ENCODE peak calls at places on chromosomes 16 and 17, in seven cellular contexts. A, O, P, H, J, W and F are unnamed samples.

GRCh38 chr16:31488630-31489564 is 6.0 kb downstream of the SLC5A2 start:
- DNase-seq in W (peak; percentile 22), P (no peak), J (no peak), H (no peak), A (no peak), O (no peak), F (no peak)

GRCh38 chr16:4607841-4608703 is 6.6 kb downstream of the UBALD1 start:
- DNase-seq in W (no peak), P (no peak), J (no peak), H (no peak), A (no peak), O (no peak), F (no peak)

GRCh38 chr17:30483159-30483558 is 6.0 kb downstream of the GOSR1 start:
- DNase-seq in O (no peak), P (no peak), W (no peak), H (no peak), A (no peak), J (no peak), F (no peak)

GRCh38 chr17:50208611-50209061 is 7.2 kb upstream of the COL1A1 start:
- DNase-seq in W (no peak), J (no peak), O (no peak), A (no peak), H (no peak), P (no peak), F (no peak)

GRCh38 chr16:51939371-51940005 is 607.5 kb downstream of the TOX3 start:
- DNase-seq in W (no peak), P (no peak), H (no peak), O (no peak), J (no peak), A (no peak), F (no peak)

GRCh38 chr16:23528635-23529016 is 18.3 kb upstream of the GGA2 start:
- DNase-seq in A (no peak), W (no peak), O (no peak), P (no peak), J (no peak), H (no peak), F (no peak)

GRCh38 chr16:19375561-19376158 is 42.0 kb upstream of the TMC5 start:
- DNase-seq in O (peak; percentile 40), J (no peak), H (peak; percentile 46), P (no peak), W (peak; percentile 82), A (no peak), F (no peak)

GRCh38 chr17:82215095-82215971 is 2.7 kb upstream of the CCDC57 start:
- DNase-seq in H (no peak), J (no peak), P (no peak), O (no peak), W (peak; percentile 36), A (no peak), F (peak; percentile 48)

GRCh38 chr17:7857724-7858486 is at the start of gene CYB5D1:
- DNase-seq in W (peak; percentile 97), A (peak; percentile 92), J (peak; percentile 88), O (peak; percentile 93), P (peak; percentile 94), H (peak; percentile 92), F (peak; percentile 95)

GRCh38 chr17:64941045-64941444 is 21.8 kb upstream of the LRRC37A3 start:
- DNase-seq in O (no peak), H (no peak), W (no peak), J (no peak), P (peak; percentile 19), A (no peak), F (no peak)

GRCh38 chr17:5762191-5762590 is 177.9 kb upstream of the NLRP1 start:
- DNase-seq in H (no peak), W (no peak), P (no peak), A (no peak), O (no peak), J (no peak), F (no peak)

GRCh38 chr17:5763595-5763994 is 179.3 kb upstream of the NLRP1 start:
- DNase-seq in J (no peak), H (no peak), P (no peak), O (no peak), W (no peak), A (no peak), F (no peak)

GRCh38 chr17:5757306-5757907 is 173.1 kb upstream of the NLRP1 start:
- DNase-seq in O (no peak), A (no peak), W (no peak), P (no peak), H (no peak), J (no peak), F (no peak)

GRCh38 chr17:5759501-5759925 is 175.2 kb upstream of the NLRP1 start:
- DNase-seq in O (no peak), P (no peak), A (no peak), H (no peak), J (no peak), W (no peak), F (no peak)

DNA sequence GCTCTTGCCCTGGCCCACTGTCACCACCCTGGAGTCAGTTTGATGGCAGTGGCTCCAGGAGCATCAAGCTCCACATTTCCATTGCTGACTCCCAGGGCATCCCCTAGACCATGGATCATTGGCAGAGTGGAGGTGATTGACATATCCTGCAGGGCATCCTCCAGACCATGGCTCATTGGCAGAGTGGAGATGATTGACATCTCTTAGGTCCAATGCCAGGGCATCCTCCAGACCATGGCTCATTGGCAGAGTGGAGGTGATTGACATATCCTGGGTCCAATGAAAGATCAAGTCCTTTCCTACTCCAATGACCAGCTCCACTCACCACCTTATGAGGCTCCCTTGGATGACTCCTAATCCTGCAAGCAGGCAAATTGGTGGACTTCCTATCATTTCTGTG is 174.3 kb upstream of the NLRP1 start:
- DNase-seq in O (no peak), W (no peak), P (no peak), H (no peak), A (no peak), J (no peak), F (no peak)
- H3K4me1 ChIP-seq in O (no peaks in the 10 kb centered on the region), W (no peaks in the 10 kb centered on the region), P (no peaks in the 10 kb centered on the region), H (peaks cover 8% of the 10 kb centered on the region), A (no peaks in the 10 kb centered on the region), J (no peaks in the 10 kb centered on the region), F (no peaks in the 10 kb centered on the region)

GRCh38 chr17:10059684-10060211 is 138.7 kb downstream of the GAS7 start:
- DNase-seq in H (no peak), P (no peak), J (no peak), W (peak; percentile 50), O (peak; percentile 41), A (no peak), F (peak; percentile 64)
- H3K4me1 ChIP-seq in H (peaks cover 23% of the 10 kb centered on the region), P (no peaks in the 10 kb centered on the region), J (peaks cover 8% of the 10 kb centered on the region), W (peaks cover 28% of the 10 kb centered on the region), O (peaks cover 8% of the 10 kb centered on the region), A (peaks cover 24% of the 10 kb centered on the region), F (no peaks in the 10 kb centered on the region)

GRCh38 chr17:74441537-74441936 is 9.6 kb downstream of the GPRC5C start:
- DNase-seq in H (no peak), P (no peak), J (peak; percentile 20), O (no peak), W (no peak), A (no peak), F (no peak)

GRCh38 chr17:74444406-74444805 is 12.5 kb downstream of the GPRC5C start:
- DNase-seq in J (peak; percentile 62), W (no peak), O (no peak), H (peak; percentile 89), P (no peak), A (no peak), F (no peak)

GRCh38 chr17:74443516-74444296 is 11.8 kb downstream of the GPRC5C start:
- DNase-seq in O (peak; percentile 55), P (no peak), W (no peak), A (no peak), H (no peak), J (peak; percentile 71), F (no peak)

GRCh38 chr17:74442291-74442669 is 10.4 kb downstream of the GPRC5C start:
- DNase-seq in H (no peak), J (peak; percentile 43), W (no peak), A (no peak), O (no peak), P (no peak), F (no peak)

DNA sequence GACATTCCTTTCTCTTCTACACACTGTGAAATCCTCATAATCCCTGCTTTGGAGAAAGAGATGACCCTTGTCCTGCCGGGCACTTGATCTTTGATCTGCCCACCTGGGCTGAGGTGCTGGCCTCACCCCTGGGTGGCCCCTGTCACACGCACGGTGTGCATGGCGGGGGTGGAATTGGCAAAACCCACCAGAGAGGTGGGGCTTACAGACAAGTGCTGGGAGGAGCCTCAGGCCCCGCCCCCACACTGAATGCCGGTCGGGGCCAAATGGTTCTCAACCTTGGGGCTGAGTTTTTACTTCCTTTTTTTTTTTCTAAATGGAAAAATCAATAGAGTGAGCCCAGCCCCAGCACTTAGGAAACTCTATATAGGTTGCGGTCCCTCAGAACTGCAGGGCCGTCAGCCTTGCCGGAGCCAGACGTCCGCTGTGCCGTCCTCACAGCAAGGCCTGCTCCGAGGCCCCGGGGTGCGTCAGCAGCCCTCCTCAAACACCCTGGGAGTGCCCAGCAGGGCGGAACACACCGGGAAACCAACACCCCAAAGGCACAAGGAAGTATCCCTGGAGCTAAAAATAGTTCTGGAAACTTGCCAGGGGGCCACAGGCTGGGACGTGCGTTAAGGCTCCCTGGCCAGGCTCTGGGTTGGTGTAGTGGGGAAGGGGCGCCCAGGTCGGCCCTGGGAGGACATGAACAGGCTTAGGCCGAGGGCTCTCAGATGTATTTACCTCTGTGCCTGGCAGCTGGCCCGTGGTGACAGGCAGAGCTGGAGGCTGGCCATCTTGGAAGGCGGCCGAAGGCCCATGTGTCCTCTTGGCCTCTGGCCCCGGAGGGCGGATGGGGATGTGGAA is 11.0 kb downstream of the GPRC5C start:
- DNase-seq in O (peak; percentile 91), A (peak; percentile 91), P (peak; percentile 83), W (no peak), J (peak; percentile 93), H (peak; percentile 95), F (peak; percentile 91)
- H3K4me1 ChIP-seq in O (peaks cover 36% of the 10 kb centered on the region), A (peaks cover 54% of the 10 kb centered on the region), P (no peaks in the 10 kb centered on the region), W (peaks cover 22% of the 10 kb centered on the region), J (peaks cover 36% of the 10 kb centered on the region), H (peaks cover 90% of the 10 kb centered on the region), F (peaks cover 27% of the 10 kb centered on the region)

GRCh38 chr16:25011891-25012499 is 3.2 kb downstream of the ARHGAP17 start:
- DNase-seq in A (no peak), H (no peak), J (no peak), O (no peak), P (no peak), W (no peak), F (peak; percentile 44)

GRCh38 chr16:25013049-25013448 is 2.1 kb downstream of the ARHGAP17 start:
- DNase-seq in W (no peak), P (no peak), O (no peak), J (no peak), H (no peak), A (no peak), F (no peak)

GRCh38 chr16:25010542-25010941 is 4.6 kb downstream of the ARHGAP17 start:
- DNase-seq in A (no peak), P (no peak), J (no peak), H (no peak), O (no peak), W (no peak), F (no peak)

GRCh38 chr16:25013751-25014499 is 1.2 kb downstream of the ARHGAP17 start:
- DNase-seq in J (no peak), A (no peak), H (no peak), P (no peak), W (no peak), O (no peak), F (no peak)

DNA sequence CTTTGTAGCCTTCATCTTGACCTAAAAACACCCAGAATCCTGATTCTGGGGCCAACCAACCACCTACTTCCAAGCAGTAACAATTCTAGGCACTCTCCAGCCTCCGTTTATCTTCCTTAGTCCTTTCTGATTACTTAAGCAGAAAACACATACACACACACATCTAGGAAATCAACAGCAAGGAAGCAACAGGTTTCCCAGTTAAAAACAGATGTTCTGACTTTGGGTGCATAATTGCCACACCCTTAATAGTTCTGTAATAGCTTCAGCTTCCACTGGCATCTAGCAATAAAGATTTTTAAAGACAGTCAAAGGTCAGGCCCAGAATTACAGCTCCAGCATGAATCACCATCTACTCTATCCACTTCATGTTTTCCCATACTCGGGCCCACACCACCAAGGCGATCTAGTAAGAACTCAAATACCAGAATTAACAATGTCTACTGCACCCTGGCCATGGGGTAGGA is 2.6 kb downstream of the ARHGAP17 start:
- DNase-seq in A (no peak), P (no peak), O (peak; percentile 59), W (peak; percentile 93), J (no peak), H (no peak), F (peak; percentile 71)
- H3K4me1 ChIP-seq in A (peaks cover 70% of the 10 kb centered on the region), P (peaks cover 38% of the 10 kb centered on the region), O (peaks cover 53% of the 10 kb centered on the region), W (peaks cover 49% of the 10 kb centered on the region), J (peaks cover 50% of the 10 kb centered on the region), H (peaks cover 71% of the 10 kb centered on the region), F (peaks cover 54% of the 10 kb centered on the region)